ENCODE peak calls at places on chromosomes 1 and 21, in eight cellular contexts. J is tibial nerve, G is K562, R is WTC11, Z is IMR-90, D is endodermal cell, O is H7, U is endothelial cell. K is an unnamed sample.

GRCh38 chr1:212529211-212529731 is 79.3 kb upstream of the ATF3 start:
- DNase-seq in Z (peak), O (no peak), D (no peak), J (no peak), R (no peak), U (no peak), G (no peak), K (no peak)

GRCh38 chr1:30106125-30106524 is 617.3 kb downstream of the MATN1 start:
- DNase-seq in D (peak), R (peak), U (peak), O (peak), Z (peak), J (no peak), G (peak), K (no peak)

GRCh38 chr21:34800797-34801518 is 132.2 kb downstream of the CLIC6 start:
- DNase-seq in J (no peak), O (no peak), Z (peak), G (no peak), U (no peak), D (no peak), R (no peak), K (no peak)

GRCh38 chr21:32516729-32517649 is 68.3 kb downstream of the TCP10L start:
- DNase-seq in U (no peak), G (no peak), O (no peak), R (no peak), D (no peak), Z (peak), J (no peak), K (no peak)

GRCh38 chr1:4585216-4585615 is 69.2 kb upstream of the AJAP1 start:
- DNase-seq in R (peak), J (no peak), U (peak), G (peak), O (peak), Z (no peak), D (peak), K (no peak)

GRCh38 chr1:205317311-205317917 is 4.1 kb downstream of the NUAK2 start:
- DNase-seq in D (no peak), O (peak), J (no peak), U (no peak), G (no peak), R (no peak), Z (no peak), K (peak)

GRCh38 chr1:25695991-25696330 is 79.4 kb downstream of the MAN1C1 start:
- DNase-seq in Z (peak), G (no peak), R (no peak), D (no peak), O (no peak), U (no peak), J (peak), K (no peak)

GRCh38 chr1:30514945-30515344 is 208.4 kb downstream of the MATN1 start:
- DNase-seq in J (no peak), Z (no peak), U (no peak), D (peak), R (no peak), G (no peak), O (no peak), K (no peak)

K was measured in amygdala.